ENCODE peak calls at places on chromosomes 5 and 9, in seven cellular contexts. One of them, this sample, is unnamed.

GRCh38 chr9:15135167-15135792 is 171.7 kb downstream of the TTC39B start:
- DNase-seq in mammary epithelial cell: peak
- DNase-seq in cardiac fibroblast: peak
- DNase-seq in A673: peak
- DNase-seq in lung: peak
- DNase-seq in heart left ventricle: peak
- DNase-seq in HFF-Myc: peak
- DNase-seq in this sample: peak

GRCh38 chr5:101346447-101346846 is 443.4 kb upstream of the ST8SIA4 start:
- DNase-seq in mammary epithelial cell: no peak
- DNase-seq in cardiac fibroblast: no peak
- DNase-seq in A673: no peak
- DNase-seq in lung: no peak
- DNase-seq in heart left ventricle: no peak
- DNase-seq in HFF-Myc: no peak
- DNase-seq in this sample: no peak

GRCh38 chr5:73540192-73540591 is 25.2 kb downstream of the ANKRA2 start:
- DNase-seq in mammary epithelial cell: peak
- DNase-seq in cardiac fibroblast: no peak
- DNase-seq in A673: no peak
- DNase-seq in lung: no peak
- DNase-seq in heart left ventricle: no peak
- DNase-seq in HFF-Myc: peak
- DNase-seq in this sample: no peak

GRCh38 chr5:81016116-81016515 is 56.0 kb downstream of the RASGRF2 start:
- DNase-seq in mammary epithelial cell: no peak
- DNase-seq in cardiac fibroblast: no peak
- DNase-seq in A673: peak
- DNase-seq in lung: no peak
- DNase-seq in heart left ventricle: no peak
- DNase-seq in HFF-Myc: no peak
- DNase-seq in this sample: no peak

GRCh38 chr9:5305741-5306140 is 1.2 kb upstream of the RLN2 start:
- DNase-seq in mammary epithelial cell: no peak
- DNase-seq in cardiac fibroblast: no peak
- DNase-seq in A673: no peak
- DNase-seq in lung: no peak
- DNase-seq in heart left ventricle: no peak
- DNase-seq in HFF-Myc: no peak
- DNase-seq in this sample: no peak

GRCh38 chr5:55993013-55993412 is 1.8 kb downstream of the IL6ST start:
- DNase-seq in mammary epithelial cell: peak
- DNase-seq in cardiac fibroblast: peak
- DNase-seq in A673: peak
- DNase-seq in lung: no peak
- DNase-seq in heart left ventricle: peak
- DNase-seq in HFF-Myc: no peak
- DNase-seq in this sample: no peak

GRCh38 chr5:126970517-126971017 is 59.8 kb downstream of the MARCHF3 start:
- DNase-seq in mammary epithelial cell: no peak
- DNase-seq in cardiac fibroblast: peak
- DNase-seq in A673: peak
- DNase-seq in lung: no peak
- DNase-seq in heart left ventricle: peak
- DNase-seq in HFF-Myc: peak
- DNase-seq in this sample: no peak

GRCh38 chr5:32680183-32680582 is 30.9 kb upstream of the NPR3 start:
- DNase-seq in mammary epithelial cell: no peak
- DNase-seq in cardiac fibroblast: no peak
- DNase-seq in A673: no peak
- DNase-seq in lung: no peak
- DNase-seq in heart left ventricle: no peak
- DNase-seq in HFF-Myc: no peak
- DNase-seq in this sample: no peak

GRCh38 chr9:92730897-92731296 is 33.7 kb downstream of the BICD2 start:
- DNase-seq in mammary epithelial cell: no peak
- DNase-seq in cardiac fibroblast: no peak
- DNase-seq in A673: no peak
- DNase-seq in lung: no peak
- DNase-seq in heart left ventricle: peak
- DNase-seq in HFF-Myc: no peak
- DNase-seq in this sample: no peak

GRCh38 chr9:98172604-98173003 is 19.8 kb downstream of the CORO2A start:
- DNase-seq in mammary epithelial cell: no peak
- DNase-seq in cardiac fibroblast: no peak
- DNase-seq in A673: no peak
- DNase-seq in lung: no peak
- DNase-seq in heart left ventricle: no peak
- DNase-seq in HFF-Myc: no peak
- DNase-seq in this sample: no peak

GRCh38 chr5:95959051-95959963 is 2.3 kb downstream of the ELL2 start:
- DNase-seq in mammary epithelial cell: peak
- DNase-seq in cardiac fibroblast: peak
- DNase-seq in A673: no peak
- DNase-seq in lung: no peak
- DNase-seq in heart left ventricle: no peak
- DNase-seq in HFF-Myc: no peak
- DNase-seq in this sample: peak

GRCh38 chr5:10479226-10479721 is 37.6 kb downstream of the ROPN1L start:
- DNase-seq in mammary epithelial cell: peak
- DNase-seq in cardiac fibroblast: peak
- DNase-seq in A673: no peak
- DNase-seq in lung: peak
- DNase-seq in heart left ventricle: no peak
- DNase-seq in HFF-Myc: peak
- DNase-seq in this sample: no peak

GRCh38 chr5:159056201-159056600 is 43.5 kb downstream of the EBF1 start:
- DNase-seq in mammary epithelial cell: no peak
- DNase-seq in cardiac fibroblast: no peak
- DNase-seq in A673: no peak
- DNase-seq in lung: no peak
- DNase-seq in heart left ventricle: no peak
- DNase-seq in HFF-Myc: no peak
- DNase-seq in this sample: no peak

GRCh38 chr5:115214541-115214940 is 44.8 kb upstream of the TRIM36 start:
- DNase-seq in mammary epithelial cell: no peak
- DNase-seq in cardiac fibroblast: no peak
- DNase-seq in A673: no peak
- DNase-seq in lung: no peak
- DNase-seq in heart left ventricle: no peak
- DNase-seq in HFF-Myc: no peak
- DNase-seq in this sample: no peak

GRCh38 chr5:148374693-148375360 is 8.9 kb upstream of the FBXO38 start:
- DNase-seq in mammary epithelial cell: peak
- DNase-seq in cardiac fibroblast: peak
- DNase-seq in A673: peak
- DNase-seq in lung: peak
- DNase-seq in heart left ventricle: peak
- DNase-seq in HFF-Myc: no peak
- DNase-seq in this sample: peak

GRCh38 chr9:130244548-130245165 is 20.9 kb upstream of the HMCN2 start:
- DNase-seq in mammary epithelial cell: no peak
- DNase-seq in cardiac fibroblast: no peak
- DNase-seq in A673: no peak
- DNase-seq in lung: no peak
- DNase-seq in heart left ventricle: no peak
- DNase-seq in HFF-Myc: no peak
- DNase-seq in this sample: no peak

GRCh38 chr5:35239911-35240610 is 9.8 kb upstream of the PRLR start:
- DNase-seq in mammary epithelial cell: no peak
- DNase-seq in cardiac fibroblast: no peak
- DNase-seq in A673: no peak
- DNase-seq in lung: no peak
- DNase-seq in heart left ventricle: no peak
- DNase-seq in HFF-Myc: no peak
- DNase-seq in this sample: no peak

GRCh38 chr5:170195876-170196275 is 36.9 kb upstream of the C5orf58 start:
- DNase-seq in mammary epithelial cell: no peak
- DNase-seq in cardiac fibroblast: no peak
- DNase-seq in A673: peak
- DNase-seq in lung: no peak
- DNase-seq in heart left ventricle: no peak
- DNase-seq in HFF-Myc: no peak
- DNase-seq in this sample: no peak

GRCh38 chr9:97563458-97564135 is 62.1 kb downstream of the TMOD1 start:
- DNase-seq in mammary epithelial cell: no peak
- DNase-seq in cardiac fibroblast: peak
- DNase-seq in A673: no peak
- DNase-seq in lung: no peak
- DNase-seq in heart left ventricle: no peak
- DNase-seq in HFF-Myc: no peak
- DNase-seq in this sample: no peak

GRCh38 chr5:22708770-22709328 is 144.3 kb downstream of the CDH12 start:
- DNase-seq in mammary epithelial cell: no peak
- DNase-seq in cardiac fibroblast: no peak
- DNase-seq in A673: peak
- DNase-seq in lung: no peak
- DNase-seq in heart left ventricle: no peak
- DNase-seq in HFF-Myc: no peak
- DNase-seq in this sample: no peak

GRCh38 chr5:120252839-120253238 is 211.3 kb upstream of the PRR16 start:
- DNase-seq in mammary epithelial cell: peak
- DNase-seq in cardiac fibroblast: peak
- DNase-seq in A673: peak
- DNase-seq in lung: no peak
- DNase-seq in heart left ventricle: no peak
- DNase-seq in HFF-Myc: no peak
- DNase-seq in this sample: no peak

GRCh38 chr5:36607838-36608783 is 1.7 kb downstream of the SLC1A3 start:
- DNase-seq in mammary epithelial cell: peak
- DNase-seq in cardiac fibroblast: no peak
- DNase-seq in A673: peak
- DNase-seq in lung: no peak
- DNase-seq in heart left ventricle: no peak
- DNase-seq in HFF-Myc: no peak
- DNase-seq in this sample: no peak

GRCh38 chr5:150764530-150764929 is 5.7 kb upstream of the DCTN4 start:
- DNase-seq in mammary epithelial cell: no peak
- DNase-seq in cardiac fibroblast: no peak
- DNase-seq in A673: no peak
- DNase-seq in lung: no peak
- DNase-seq in heart left ventricle: no peak
- DNase-seq in HFF-Myc: no peak
- DNase-seq in this sample: no peak

GRCh38 chr5:150765019-150765788 is 6.4 kb upstream of the DCTN4 start:
- DNase-seq in mammary epithelial cell: no peak
- DNase-seq in cardiac fibroblast: no peak
- DNase-seq in A673: no peak
- DNase-seq in lung: no peak
- DNase-seq in heart left ventricle: no peak
- DNase-seq in HFF-Myc: no peak
- DNase-seq in this sample: no peak

GRCh38 chr5:150762216-150762615 is 3.4 kb upstream of the DCTN4 start:
- DNase-seq in mammary epithelial cell: no peak
- DNase-seq in cardiac fibroblast: peak
- DNase-seq in A673: no peak
- DNase-seq in lung: no peak
- DNase-seq in heart left ventricle: no peak
- DNase-seq in HFF-Myc: no peak
- DNase-seq in this sample: no peak

GRCh38 chr5:150765789-150766149 is 7.0 kb upstream of the DCTN4 start:
- DNase-seq in mammary epithelial cell: no peak
- DNase-seq in cardiac fibroblast: no peak
- DNase-seq in A673: no peak
- DNase-seq in lung: no peak
- DNase-seq in heart left ventricle: no peak
- DNase-seq in HFF-Myc: no peak
- DNase-seq in this sample: no peak

GRCh38 chr5:150763023-150763793 is 4.4 kb upstream of the DCTN4 start:
- DNase-seq in mammary epithelial cell: peak
- DNase-seq in cardiac fibroblast: peak
- DNase-seq in A673: peak
- DNase-seq in lung: peak
- DNase-seq in heart left ventricle: peak
- DNase-seq in HFF-Myc: no peak
- DNase-seq in this sample: no peak
- TF ChIP-seq CTCF in mammary epithelial cell: no peak
- TF ChIP-seq CTCF in cardiac fibroblast: no peak
- TF ChIP-seq CTCF in A673: no peak
- TF ChIP-seq CTCF in lung: no peak
- TF ChIP-seq CTCF in heart left ventricle: no peak
- TF ChIP-seq CTCF in HFF-Myc: no peak
- TF ChIP-seq CTCF in this sample: no peak

GRCh38 chr5:17326600-17327037 is 109.2 kb downstream of the BASP1 start:
- DNase-seq in mammary epithelial cell: no peak
- DNase-seq in cardiac fibroblast: no peak
- DNase-seq in A673: peak
- DNase-seq in lung: no peak
- DNase-seq in heart left ventricle: no peak
- DNase-seq in HFF-Myc: no peak
- DNase-seq in this sample: no peak
- TF ChIP-seq CTCF in mammary epithelial cell: no peak
- TF ChIP-seq CTCF in cardiac fibroblast: no peak
- TF ChIP-seq CTCF in A673: no peak
- TF ChIP-seq CTCF in lung: no peak
- TF ChIP-seq CTCF in heart left ventricle: no peak
- TF ChIP-seq CTCF in HFF-Myc: no peak
- TF ChIP-seq CTCF in this sample: no peak

GRCh38 chr9:37033141-37033540 is 927 bp downstream of the PAX5 start:
- DNase-seq in mammary epithelial cell: no peak
- DNase-seq in cardiac fibroblast: no peak
- DNase-seq in A673: no peak
- DNase-seq in lung: no peak
- DNase-seq in heart left ventricle: no peak
- DNase-seq in HFF-Myc: no peak
- DNase-seq in this sample: no peak

GRCh38 chr9:37033753-37034319 is at the start of gene PAX5:
- DNase-seq in mammary epithelial cell: no peak
- DNase-seq in cardiac fibroblast: no peak
- DNase-seq in A673: peak
- DNase-seq in lung: no peak
- DNase-seq in heart left ventricle: no peak
- DNase-seq in HFF-Myc: no peak
- DNase-seq in this sample: no peak

GRCh38 chr9:37034938-37035471 is 937 bp upstream of the PAX5 start:
- DNase-seq in mammary epithelial cell: no peak
- DNase-seq in cardiac fibroblast: no peak
- DNase-seq in A673: no peak
- DNase-seq in lung: no peak
- DNase-seq in heart left ventricle: no peak
- DNase-seq in HFF-Myc: no peak
- DNase-seq in this sample: no peak

GRCh38 chr9:37035472-37036236 is 1.6 kb upstream of the PAX5 start:
- DNase-seq in mammary epithelial cell: no peak
- DNase-seq in cardiac fibroblast: no peak
- DNase-seq in A673: no peak
- DNase-seq in lung: no peak
- DNase-seq in heart left ventricle: no peak
- DNase-seq in HFF-Myc: no peak
- DNase-seq in this sample: peak

GRCh38 chr9:37034320-37034937 is 361 bp upstream of the PAX5 start:
- DNase-seq in mammary epithelial cell: no peak
- DNase-seq in cardiac fibroblast: no peak
- DNase-seq in A673: no peak
- DNase-seq in lung: no peak
- DNase-seq in heart left ventricle: no peak
- DNase-seq in HFF-Myc: no peak
- DNase-seq in this sample: peak
- TF ChIP-seq CTCF in mammary epithelial cell: peak
- TF ChIP-seq CTCF in cardiac fibroblast: no peak
- TF ChIP-seq CTCF in A673: peak
- TF ChIP-seq CTCF in lung: no peak
- TF ChIP-seq CTCF in heart left ventricle: no peak
- TF ChIP-seq CTCF in HFF-Myc: peak
- TF ChIP-seq CTCF in this sample: peak

GRCh38 chr5:132134384-132134783 is 60.8 kb downstream of the CSF2 start:
- DNase-seq in mammary epithelial cell: peak
- DNase-seq in cardiac fibroblast: peak
- DNase-seq in A673: no peak
- DNase-seq in lung: no peak
- DNase-seq in heart left ventricle: no peak
- DNase-seq in HFF-Myc: no peak
- DNase-seq in this sample: no peak
- TF ChIP-seq CTCF in mammary epithelial cell: peak
- TF ChIP-seq CTCF in cardiac fibroblast: peak
- TF ChIP-seq CTCF in A673: peak
- TF ChIP-seq CTCF in lung: no peak
- TF ChIP-seq CTCF in heart left ventricle: no peak
- TF ChIP-seq CTCF in HFF-Myc: peak
- TF ChIP-seq CTCF in this sample: no peak